ENCODE peak calls at places on chromosomes 2 and 18, in eight cellular contexts. H is Daoy; U is epithelial cell of esophagus; G is DMS 273 treated with DMSO at 0.1 percent for 48 hours; X is GM04503; R is activated naive CD4-positive, alpha-beta T cell; O is GM06990; F is memory B cell. J is an unnamed sample.

GRCh38 chr2:26555246-26556133 is 77.6 kb upstream of the OTOF start:
- DNase-seq in H (peak; percentile 30), U (no peak), G (peak; percentile 9), X (no peak), R (no peak), O (no peak), F (no peak), J (no peak)

GRCh38 chr2:50786345-50786744 is 245.6 kb downstream of the NRXN1 start:
- DNase-seq in H (no peak), U (no peak), G (peak; percentile 53), X (no peak), R (no peak), O (no peak), F (no peak), J (peak; percentile 94)

GRCh38 chr2:85371045-85371444 is 16.5 kb downstream of the ELMOD3 start:
- DNase-seq in H (no peak), U (no peak), G (no peak), X (no peak), R (no peak), O (no peak), F (no peak), J (no peak)

GRCh38 chr2:215835641-215836040 is 177.7 kb downstream of the MREG start:
- DNase-seq in H (no peak), U (no peak), G (no peak), X (no peak), R (no peak), O (no peak), F (no peak), J (no peak)

GRCh38 chr18:77054606-77055428 is 77.8 kb downstream of the MBP start:
- DNase-seq in H (peak; percentile 94), U (peak; percentile 82), G (no peak), X (no peak), R (peak; percentile 63), O (peak; percentile 81), F (peak; percentile 67), J (peak; percentile 63)

GRCh38 chr2:212998629-212999359 is 152.6 kb downstream of the IKZF2 start:
- DNase-seq in H (no peak), U (peak; percentile 45), G (no peak), X (no peak), R (no peak), O (no peak), F (no peak), J (no peak)

GRCh38 chr18:76450452-76450851 is 44.6 kb downstream of the ZNF516 start:
- DNase-seq in H (no peak), U (no peak), G (no peak), X (no peak), R (no peak), O (no peak), F (no peak), J (no peak)

GRCh38 chr2:39529836-39530235 is 92.8 kb upstream of the MAP4K3 start:
- DNase-seq in H (no peak), U (no peak), G (no peak), X (no peak), R (no peak), O (no peak), F (no peak), J (no peak)

GRCh38 chr2:8281950-8282857 is 399.7 kb upstream of the ID2 start:
- DNase-seq in H (no peak), U (no peak), G (no peak), X (no peak), R (no peak), O (no peak), F (no peak), J (no peak)

GRCh38 chr2:97849881-97850540 is 136.6 kb downstream of the ZAP70 start:
- DNase-seq in H (no peak), U (peak; percentile 77), G (no peak), X (no peak), R (no peak), O (peak; percentile 15), F (no peak), J (no peak)

GRCh38 chr2:158748925-158749590 is 46.1 kb upstream of the DAPL1 start:
- DNase-seq in H (no peak), U (no peak), G (no peak), X (no peak), R (no peak), O (no peak), F (no peak), J (peak; percentile 31)

GRCh38 chr2:37911296-37911888 is 13.7 kb upstream of the RMDN2 start:
- DNase-seq in H (no peak), U (peak; percentile 24), G (no peak), X (no peak), R (no peak), O (no peak), F (no peak), J (no peak)

GRCh38 chr2:228681426-228681825 is 499.9 kb upstream of the SPHKAP start:
- DNase-seq in H (no peak), U (peak; percentile 66), G (peak; percentile 4), X (no peak), R (no peak), O (no peak), F (no peak), J (peak; percentile 4)

GRCh38 chr2:44100351-44100750 is 68.3 kb upstream of the PPM1B start:
- DNase-seq in H (peak; percentile 72), U (peak; percentile 13), G (no peak), X (peak; percentile 98), R (no peak), O (no peak), F (no peak), J (no peak)

GRCh38 chr2:27857417-27858172 is 32.6 kb downstream of the RBKS start:
- DNase-seq in H (no peak), U (peak; percentile 93), G (no peak), X (peak; percentile 58), R (no peak), O (no peak), F (no peak), J (no peak)

GRCh38 chr2:105487142-105488069 is 88.6 kb upstream of the FHL2 start:
- DNase-seq in H (peak; percentile 43), U (no peak), G (no peak), X (peak; percentile 97), R (no peak), O (no peak), F (no peak), J (no peak)

GRCh38 chr18:46542545-46542944 is 114.5 kb downstream of the LOXHD1 start:
- DNase-seq in H (no peak), U (peak; percentile 49), G (no peak), X (no peak), R (no peak), O (no peak), F (no peak), J (no peak)

GRCh38 chr2:134836986-134837385 is 1.4 kb upstream of the ACMSD start:
- DNase-seq in H (peak; percentile 68), U (peak; percentile 91), G (no peak), X (peak; percentile 82), R (no peak), O (no peak), F (no peak), J (no peak)

GRCh38 chr2:202541137-202541536 is 93.6 kb upstream of the FAM117B start:
- DNase-seq in H (peak; percentile 5), U (no peak), G (peak; percentile 34), X (no peak), R (no peak), O (no peak), F (no peak), J (no peak)

GRCh38 chr2:30472326-30472725 is 25.3 kb downstream of the LCLAT1 start:
- DNase-seq in H (no peak), U (no peak), G (no peak), X (no peak), R (no peak), O (no peak), F (no peak), J (no peak)

GRCh38 chr2:186125625-186126024 is 360.4 kb upstream of the ZC3H15 start:
- DNase-seq in H (no peak), U (peak; percentile 39), G (no peak), X (no peak), R (no peak), O (no peak), F (no peak), J (no peak)

GRCh38 chr2:14301331-14301730 is 331.2 kb upstream of the LRATD1 start:
- DNase-seq in H (no peak), U (no peak), G (no peak), X (no peak), R (no peak), O (no peak), F (no peak), J (no peak)

GRCh38 chr18:61735564-61736102 is 157.2 kb downstream of the RNF152 start:
- DNase-seq in H (no peak), U (no peak), G (no peak), X (no peak), R (no peak), O (no peak), F (no peak), J (no peak)

GRCh38 chr2:120737802-120738516 is 2.3 kb downstream of the GLI2 start:
- DNase-seq in H (no peak), U (peak; percentile 51), G (no peak), X (no peak), R (no peak), O (no peak), F (no peak), J (no peak)

GRCh38 chr2:17309741-17310339 is 208.4 kb downstream of the RAD51AP2 start:
- DNase-seq in H (peak; percentile 4), U (peak; percentile 76), G (no peak), X (no peak), R (no peak), O (peak; percentile 3), F (peak; percentile 36), J (peak; percentile 63)

GRCh38 chr2:17800219-17800618 is 16.0 kb upstream of the MSGN1 start:
- DNase-seq in H (no peak), U (no peak), G (no peak), X (no peak), R (no peak), O (no peak), F (no peak), J (peak; percentile 48)

J was measured in NCI-H1694 treated with DMSO at 0.1 percent for 48 hours.